ENCODE peak calls at places on chromosome 5, in eight cellular contexts. One of them, this sample, is unnamed.

GRCh38 chr5:14668247-14668646 is 3.7 kb downstream of the OTULIN start:
- DNase-seq in IMR-90: no peak
- DNase-seq in WTC11: no peak
- DNase-seq in omental fat pad: no peak
- DNase-seq in pancreas: no peak
- DNase-seq in stomach: no peak
- DNase-seq in psoas muscle: no peak
- DNase-seq in astrocyte: no peak
- DNase-seq in this sample: no peak

GRCh38 chr5:106825379-106825778 is 845.4 kb downstream of the EFNA5 start:
- DNase-seq in stomach: no peak
- DNase-seq in astrocyte: peak
- DNase-seq in IMR-90: peak
- DNase-seq in WTC11: no peak
- DNase-seq in pancreas: no peak
- DNase-seq in psoas muscle: no peak
- DNase-seq in omental fat pad: no peak
- DNase-seq in this sample: no peak

GRCh38 chr5:153835891-153836515 is 202.7 kb downstream of the FAM114A2 start:
- DNase-seq in astrocyte: no peak
- DNase-seq in stomach: no peak
- DNase-seq in omental fat pad: no peak
- DNase-seq in IMR-90: no peak
- DNase-seq in WTC11: no peak
- DNase-seq in pancreas: no peak
- DNase-seq in psoas muscle: no peak
- DNase-seq in this sample: no peak

GRCh38 chr5:56019306-56020272 is 24.8 kb upstream of the IL6ST start:
- DNase-seq in astrocyte: no peak
- DNase-seq in WTC11: no peak
- DNase-seq in IMR-90: peak
- DNase-seq in omental fat pad: no peak
- DNase-seq in psoas muscle: no peak
- DNase-seq in stomach: no peak
- DNase-seq in pancreas: no peak
- DNase-seq in this sample: no peak

GRCh38 chr5:170312666-170313065 is 15.1 kb upstream of the LCP2 start:
- DNase-seq in astrocyte: peak
- DNase-seq in IMR-90: peak
- DNase-seq in stomach: no peak
- DNase-seq in psoas muscle: no peak
- DNase-seq in pancreas: no peak
- DNase-seq in omental fat pad: no peak
- DNase-seq in WTC11: no peak
- DNase-seq in this sample: no peak

GRCh38 chr5:154330097-154330667 is 115.6 kb upstream of the SAP30L start:
- DNase-seq in astrocyte: no peak
- DNase-seq in WTC11: no peak
- DNase-seq in pancreas: no peak
- DNase-seq in psoas muscle: no peak
- DNase-seq in stomach: no peak
- DNase-seq in IMR-90: no peak
- DNase-seq in omental fat pad: no peak
- DNase-seq in this sample: no peak

GRCh38 chr5:180799194-180799593 is 3.4 kb downstream of the MGAT1 start:
- DNase-seq in IMR-90: no peak
- DNase-seq in astrocyte: no peak
- DNase-seq in psoas muscle: no peak
- DNase-seq in omental fat pad: no peak
- DNase-seq in pancreas: peak
- DNase-seq in WTC11: peak
- DNase-seq in stomach: peak
- DNase-seq in this sample: no peak

GRCh38 chr5:131589510-131590348 is 45.3 kb downstream of the RAPGEF6 start:
- DNase-seq in psoas muscle: no peak
- DNase-seq in astrocyte: peak
- DNase-seq in IMR-90: peak
- DNase-seq in stomach: no peak
- DNase-seq in WTC11: peak
- DNase-seq in omental fat pad: no peak
- DNase-seq in pancreas: peak
- DNase-seq in this sample: peak

GRCh38 chr5:15132816-15133405 is 261.3 kb upstream of the ANKH start:
- DNase-seq in stomach: no peak
- DNase-seq in psoas muscle: no peak
- DNase-seq in omental fat pad: no peak
- DNase-seq in IMR-90: no peak
- DNase-seq in pancreas: no peak
- DNase-seq in WTC11: no peak
- DNase-seq in astrocyte: no peak
- DNase-seq in this sample: no peak

GRCh38 chr5:93790401-93790800 is 49.0 kb upstream of the POU5F2 start:
- DNase-seq in pancreas: no peak
- DNase-seq in IMR-90: peak
- DNase-seq in stomach: no peak
- DNase-seq in psoas muscle: no peak
- DNase-seq in astrocyte: peak
- DNase-seq in omental fat pad: no peak
- DNase-seq in WTC11: no peak
- DNase-seq in this sample: no peak

GRCh38 chr5:38640012-38640395 is 83.6 kb upstream of the LIFR start:
- DNase-seq in astrocyte: peak
- DNase-seq in pancreas: no peak
- DNase-seq in psoas muscle: no peak
- DNase-seq in WTC11: no peak
- DNase-seq in IMR-90: peak
- DNase-seq in omental fat pad: no peak
- DNase-seq in stomach: no peak
- DNase-seq in this sample: no peak

GRCh38 chr5:53426517-53426839 is 54.0 kb upstream of the FST start:
- DNase-seq in pancreas: no peak
- DNase-seq in stomach: no peak
- DNase-seq in psoas muscle: no peak
- DNase-seq in omental fat pad: no peak
- DNase-seq in IMR-90: no peak
- DNase-seq in astrocyte: no peak
- DNase-seq in WTC11: no peak
- DNase-seq in this sample: no peak

GRCh38 chr5:39513236-39513635 is 88.5 kb upstream of the DAB2 start:
- DNase-seq in pancreas: no peak
- DNase-seq in stomach: no peak
- DNase-seq in astrocyte: peak
- DNase-seq in IMR-90: peak
- DNase-seq in psoas muscle: no peak
- DNase-seq in omental fat pad: no peak
- DNase-seq in WTC11: no peak
- DNase-seq in this sample: no peak

GRCh38 chr5:14397717-14398116 is 183.9 kb upstream of the OTULINL start:
- DNase-seq in omental fat pad: no peak
- DNase-seq in astrocyte: peak
- DNase-seq in psoas muscle: no peak
- DNase-seq in pancreas: peak
- DNase-seq in stomach: no peak
- DNase-seq in WTC11: no peak
- DNase-seq in IMR-90: peak
- DNase-seq in this sample: no peak

GRCh38 chr5:81751836-81752643 is 1.1 kb upstream of the SSBP2 start:
- DNase-seq in astrocyte: no peak
- DNase-seq in WTC11: no peak
- DNase-seq in omental fat pad: no peak
- DNase-seq in stomach: peak
- DNase-seq in pancreas: no peak
- DNase-seq in psoas muscle: no peak
- DNase-seq in IMR-90: no peak
- DNase-seq in this sample: no peak

GRCh38 chr5:125258610-125259009 is 512.2 kb upstream of the ZNF608 start:
- DNase-seq in IMR-90: no peak
- DNase-seq in omental fat pad: no peak
- DNase-seq in astrocyte: no peak
- DNase-seq in pancreas: no peak
- DNase-seq in psoas muscle: no peak
- DNase-seq in stomach: no peak
- DNase-seq in WTC11: no peak
- DNase-seq in this sample: no peak

GRCh38 chr5:173594061-173594460 is 22.4 kb downstream of the BOD1 start:
- DNase-seq in psoas muscle: no peak
- DNase-seq in astrocyte: no peak
- DNase-seq in stomach: no peak
- DNase-seq in omental fat pad: no peak
- DNase-seq in pancreas: no peak
- DNase-seq in WTC11: no peak
- DNase-seq in IMR-90: peak
- DNase-seq in this sample: no peak

GRCh38 chr5:141848771-141849370 is 29.3 kb downstream of the PCDH1 start:
- DNase-seq in pancreas: peak
- DNase-seq in astrocyte: peak
- DNase-seq in psoas muscle: peak
- DNase-seq in omental fat pad: peak
- DNase-seq in IMR-90: peak
- DNase-seq in WTC11: peak
- DNase-seq in stomach: peak
- DNase-seq in this sample: peak

GRCh38 chr5:181203842-181204560 is 995 bp downstream of the TRIM7 start:
- DNase-seq in IMR-90: no peak
- DNase-seq in psoas muscle: no peak
- DNase-seq in astrocyte: no peak
- DNase-seq in WTC11: peak
- DNase-seq in stomach: no peak
- DNase-seq in pancreas: peak
- DNase-seq in omental fat pad: no peak
- DNase-seq in this sample: no peak

DNA sequence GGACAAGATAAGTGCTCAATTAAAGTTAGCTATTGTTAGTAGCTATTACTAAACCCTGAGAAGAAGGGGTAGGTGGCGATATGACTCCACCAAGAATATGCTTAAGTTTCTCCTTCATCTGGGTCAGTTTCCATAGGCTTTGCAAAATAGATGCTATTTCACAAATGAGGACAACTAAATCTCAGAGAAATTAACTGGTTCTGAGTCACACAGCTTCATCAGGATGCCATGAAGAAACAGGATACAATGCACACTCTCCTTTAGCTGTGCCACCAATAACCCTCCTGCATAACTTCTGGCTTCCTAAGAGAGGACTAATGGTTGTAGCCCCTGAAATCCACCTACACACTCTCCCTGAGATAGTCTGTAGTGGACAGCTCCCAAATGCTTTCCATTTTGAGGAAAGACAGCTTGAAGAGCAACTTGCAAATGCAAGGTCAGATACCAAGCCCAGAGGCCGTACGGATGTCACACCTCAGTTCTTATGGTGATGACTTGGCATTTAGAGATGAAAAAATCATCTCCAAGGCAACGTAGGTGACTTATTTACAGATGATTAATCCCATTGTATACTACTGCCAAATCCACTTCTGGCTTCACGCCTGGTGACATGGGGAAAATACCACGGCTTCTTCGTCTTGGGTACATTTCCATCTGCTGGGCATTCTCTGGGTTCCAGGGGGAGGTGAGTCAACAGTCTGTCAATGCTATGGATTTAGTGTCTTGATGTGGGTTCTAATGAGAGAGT is 251.4 kb upstream of the IL12B start:
- DNase-seq in astrocyte: peak
- DNase-seq in WTC11: no peak
- DNase-seq in stomach: no peak
- DNase-seq in IMR-90: peak
- DNase-seq in pancreas: peak
- DNase-seq in psoas muscle: no peak
- DNase-seq in omental fat pad: no peak
- DNase-seq in this sample: no peak
- TF ChIP-seq CTCF in astrocyte: no peak
- TF ChIP-seq CTCF in WTC11: no peak
- TF ChIP-seq CTCF in stomach: no peak
- TF ChIP-seq CTCF in IMR-90: peak
- TF ChIP-seq CTCF in pancreas: no peak
- TF ChIP-seq CTCF in psoas muscle: no peak
- TF ChIP-seq CTCF in omental fat pad: no peak
- TF ChIP-seq CTCF in this sample: no peak

GRCh38 chr5:32916648-32917047 is 205.5 kb downstream of the NPR3 start:
- DNase-seq in astrocyte: peak
- DNase-seq in WTC11: peak
- DNase-seq in IMR-90: peak
- DNase-seq in psoas muscle: no peak
- DNase-seq in pancreas: peak
- DNase-seq in stomach: no peak
- DNase-seq in omental fat pad: no peak
- DNase-seq in this sample: no peak
- TF ChIP-seq CTCF in astrocyte: peak
- TF ChIP-seq CTCF in WTC11: no peak
- TF ChIP-seq CTCF in IMR-90: peak
- TF ChIP-seq CTCF in psoas muscle: peak
- TF ChIP-seq CTCF in pancreas: no peak
- TF ChIP-seq CTCF in stomach: no peak
- TF ChIP-seq CTCF in omental fat pad: no peak
- TF ChIP-seq CTCF in this sample: no peak

GRCh38 chr5:97297063-97297715 is 114.1 kb upstream of the RIOK2 start:
- DNase-seq in stomach: no peak
- DNase-seq in astrocyte: peak
- DNase-seq in IMR-90: peak
- DNase-seq in pancreas: no peak
- DNase-seq in psoas muscle: no peak
- DNase-seq in WTC11: peak
- DNase-seq in omental fat pad: no peak
- DNase-seq in this sample: peak
- TF ChIP-seq CTCF in stomach: peak
- TF ChIP-seq CTCF in astrocyte: peak
- TF ChIP-seq CTCF in IMR-90: peak
- TF ChIP-seq CTCF in pancreas: no peak
- TF ChIP-seq CTCF in psoas muscle: peak
- TF ChIP-seq CTCF in WTC11: peak
- TF ChIP-seq CTCF in omental fat pad: no peak
- TF ChIP-seq CTCF in this sample: peak

GRCh38 chr5:139267481-139267880 is 26.1 kb upstream of the MATR3 start:
- DNase-seq in stomach: no peak
- DNase-seq in WTC11: no peak
- DNase-seq in omental fat pad: no peak
- DNase-seq in psoas muscle: no peak
- DNase-seq in IMR-90: no peak
- DNase-seq in pancreas: no peak
- DNase-seq in astrocyte: no peak
- DNase-seq in this sample: no peak

GRCh38 chr5:139272471-139273321 is 20.8 kb upstream of the MATR3 start:
- DNase-seq in pancreas: no peak
- DNase-seq in astrocyte: peak
- DNase-seq in WTC11: no peak
- DNase-seq in stomach: no peak
- DNase-seq in IMR-90: peak
- DNase-seq in psoas muscle: no peak
- DNase-seq in omental fat pad: no peak
- DNase-seq in this sample: no peak

GRCh38 chr5:139273322-139273571 is 20.3 kb upstream of the MATR3 start:
- DNase-seq in stomach: no peak
- DNase-seq in IMR-90: no peak
- DNase-seq in astrocyte: no peak
- DNase-seq in omental fat pad: no peak
- DNase-seq in WTC11: no peak
- DNase-seq in psoas muscle: no peak
- DNase-seq in pancreas: no peak
- DNase-seq in this sample: no peak

GRCh38 chr5:139271201-139272027 is 22.1 kb upstream of the MATR3 start:
- DNase-seq in WTC11: no peak
- DNase-seq in stomach: no peak
- DNase-seq in psoas muscle: no peak
- DNase-seq in astrocyte: peak
- DNase-seq in pancreas: no peak
- DNase-seq in omental fat pad: no peak
- DNase-seq in IMR-90: peak
- DNase-seq in this sample: no peak

GRCh38 chr5:139268364-139269202 is 25.0 kb upstream of the MATR3 start:
- DNase-seq in stomach: no peak
- DNase-seq in omental fat pad: no peak
- DNase-seq in astrocyte: no peak
- DNase-seq in pancreas: no peak
- DNase-seq in IMR-90: no peak
- DNase-seq in WTC11: no peak
- DNase-seq in psoas muscle: no peak
- DNase-seq in this sample: no peak
- TF ChIP-seq CTCF in stomach: no peak
- TF ChIP-seq CTCF in omental fat pad: no peak
- TF ChIP-seq CTCF in astrocyte: no peak
- TF ChIP-seq CTCF in pancreas: no peak
- TF ChIP-seq CTCF in IMR-90: peak
- TF ChIP-seq CTCF in WTC11: no peak
- TF ChIP-seq CTCF in psoas muscle: no peak
- TF ChIP-seq CTCF in this sample: no peak

This sample was measured in GM10248.